ENCODE peak calls at places on chromosomes 5 and 9, in ten cellular contexts. Q, F, L, V, A, H, U, T, J and G are unnamed samples.

GRCh38 chr5:122129332-122129731 is at the start of gene ZNF474:
- DNase-seq in Q (no peak), F (peak; percentile 86), L (no peak), V (peak; percentile 72), A (peak; percentile 20), H (peak; percentile 99), U (peak; percentile 28), T (peak; percentile 28), J (peak; percentile 13), G (peak; percentile 94)

GRCh38 chr9:120374817-120375216 is 205.2 kb downstream of the CDK5RAP2 start:
- DNase-seq in Q (no peak), F (no peak), L (no peak), V (no peak), A (no peak), H (no peak), U (no peak), T (no peak), J (no peak), G (no peak)

GRCh38 chr9:137459601-137460362 is 648 bp upstream of the NSMF start:
- DNase-seq in Q (no peak), F (no peak), L (no peak), V (peak; percentile 72), A (no peak), H (no peak), U (no peak), T (no peak), J (no peak), G (no peak)

GRCh38 chr9:2781336-2781735 is 62.6 kb downstream of the PUM3 start:
- DNase-seq in Q (no peak), F (no peak), L (no peak), V (no peak), A (no peak), H (peak; percentile 14), U (no peak), T (no peak), J (no peak), G (no peak)

GRCh38 chr5:56522972-56523371 is 289.8 kb upstream of the ANKRD55 start:
- DNase-seq in Q (no peak), F (peak; percentile 64), L (no peak), V (peak; percentile 87), A (no peak), H (peak; percentile 18), U (no peak), T (no peak), J (no peak), G (no peak)

GRCh38 chr5:169652057-169652456 is 15.0 kb downstream of the DOCK2 start:
- DNase-seq in Q (no peak), F (no peak), L (no peak), V (no peak), A (no peak), H (no peak), U (no peak), T (no peak), J (peak; percentile 75), G (no peak)

GRCh38 chr5:54820346-54820745 is 165.0 kb downstream of the ESM1 start:
- DNase-seq in Q (no peak), F (no peak), L (no peak), V (no peak), A (no peak), H (peak; percentile 83), U (no peak), T (no peak), J (no peak), G (no peak)

GRCh38 chr5:123421773-123422172 is 1.4 kb downstream of the CEP120 start:
- DNase-seq in Q (no peak), F (no peak), L (no peak), V (no peak), A (no peak), H (no peak), U (no peak), T (no peak), J (no peak), G (no peak)

GRCh38 chr5:1293416-1293996 is 1.4 kb downstream of the TERT start:
- DNase-seq in Q (no peak), F (no peak), L (no peak), V (peak; percentile 38), A (no peak), H (no peak), U (no peak), T (no peak), J (no peak), G (no peak)

GRCh38 chr5:135456238-135457099 is 4.3 kb upstream of the TIFAB start:
- DNase-seq in Q (no peak), F (peak; percentile 43), L (no peak), V (peak; percentile 76), A (peak; percentile 25), H (peak; percentile 92), U (peak; percentile 46), T (peak; percentile 79), J (peak; percentile 26), G (peak; percentile 72)

GRCh38 chr9:8652282-8652681 is 852.7 kb upstream of the DMAC1 start:
- DNase-seq in Q (no peak), F (no peak), L (no peak), V (no peak), A (no peak), H (no peak), U (no peak), T (no peak), J (no peak), G (no peak)

GRCh38 chr5:179530069-179530998 is 20.0 kb upstream of the RUFY1 start:
- DNase-seq in Q (peak; percentile 67), F (no peak), L (peak; percentile 59), V (no peak), A (peak; percentile 72), H (peak; percentile 27), U (no peak), T (peak; percentile 53), J (peak; percentile 58), G (no peak)

GRCh38 chr5:178590141-178590923 is at the start of gene COL23A1:
- DNase-seq in Q (peak; percentile 20), F (no peak), L (peak; percentile 26), V (peak; percentile 81), A (peak; percentile 22), H (peak; percentile 60), U (no peak), T (peak; percentile 66), J (peak; percentile 34), G (no peak)

GRCh38 chr9:14007199-14007769 is 306.7 kb downstream of the NFIB start:
- DNase-seq in Q (no peak), F (no peak), L (no peak), V (no peak), A (no peak), H (no peak), U (no peak), T (no peak), J (no peak), G (no peak)

GRCh38 chr9:87751869-87752268 is 25.9 kb downstream of the CTSL start:
- DNase-seq in Q (no peak), F (no peak), L (no peak), V (no peak), A (no peak), H (no peak), U (no peak), T (no peak), J (no peak), G (no peak)

GRCh38 chr5:110880413-110880812 is 141.6 kb downstream of the SLC25A46 start:
- DNase-seq in Q (no peak), F (no peak), L (no peak), V (peak; percentile 76), A (no peak), H (peak; percentile 94), U (no peak), T (no peak), J (peak; percentile 9), G (peak; percentile 55)

GRCh38 chr5:37088041-37088440 is 161.1 kb downstream of the CPLANE1 start:
- DNase-seq in Q (no peak), F (peak; percentile 32), L (no peak), V (no peak), A (no peak), H (no peak), U (no peak), T (no peak), J (no peak), G (no peak)

GRCh38 chr5:37086466-37087178 is 162.6 kb downstream of the CPLANE1 start:
- DNase-seq in Q (no peak), F (peak; percentile 34), L (no peak), V (no peak), A (peak; percentile 24), H (peak; percentile 51), U (no peak), T (no peak), J (no peak), G (no peak)

GRCh38 chr5:37090123-37090726 is 159.0 kb downstream of the CPLANE1 start:
- DNase-seq in Q (no peak), F (peak; percentile 55), L (no peak), V (no peak), A (no peak), H (peak; percentile 25), U (no peak), T (no peak), J (no peak), G (no peak)

GRCh38 chr5:37090781-37091180 is 158.4 kb downstream of the CPLANE1 start:
- DNase-seq in Q (no peak), F (peak; percentile 20), L (no peak), V (no peak), A (no peak), H (no peak), U (no peak), T (no peak), J (no peak), G (no peak)
- TF ChIP-seq CTCF in Q (no peak), F (no peak), L (no peak), V (no peak), A (no peak), H (no peak), U (no peak), T (no peak), J (no peak), G (no peak)

DNA sequence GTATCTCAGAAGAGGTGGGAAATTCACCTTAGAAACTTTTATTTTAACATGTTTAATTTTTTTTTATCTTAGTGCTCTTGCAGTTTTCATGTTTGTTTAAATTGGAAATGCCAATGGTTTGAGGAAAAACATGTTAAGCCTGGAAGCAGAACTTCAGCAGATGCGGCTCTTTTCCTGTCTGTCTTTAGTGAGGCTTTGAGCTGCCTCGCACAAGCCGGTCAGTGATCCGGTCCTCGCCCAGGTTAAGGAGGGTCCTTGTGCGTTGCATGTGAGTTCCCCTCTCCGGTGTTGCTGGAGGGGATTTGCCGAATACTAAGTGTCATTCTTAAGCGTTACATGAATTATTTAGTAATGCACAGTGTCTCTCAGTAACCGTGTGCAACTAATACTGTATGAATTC is 9.4 kb upstream of the PLEKHG4B start:
- DNase-seq in Q (no peak), F (no peak), L (no peak), V (no peak), A (no peak), H (no peak), U (no peak), T (no peak), J (no peak), G (no peak)
- H3K27ac ChIP-seq in Q (no peak overlapping the region), F (no peak overlapping the region), L (no peak overlapping the region), V (no peak overlapping the region), A (no peak overlapping the region), H (no peak overlapping the region), U (no peak overlapping the region), T (no peak overlapping the region), J (no peak overlapping the region), G (no peak overlapping the region)

GRCh38 chr5:51373880-51374523 is 9.2 kb upstream of the ISL1 start:
- DNase-seq in Q (no peak), F (no peak), L (no peak), V (no peak), A (peak; percentile 37), H (no peak), U (no peak), T (no peak), J (no peak), G (no peak)
- TF ChIP-seq CTCF in Q (no peak), F (no peak), L (no peak), V (no peak), A (no peak), H (no peak), U (no peak), T (no peak), J (no peak), G (peak; percentile 28)

GRCh38 chr9:128193469-128194096 is 2.2 kb upstream of the CIZ1 start:
- DNase-seq in Q (no peak), F (no peak), L (no peak), V (no peak), A (no peak), H (no peak), U (no peak), T (no peak), J (no peak), G (no peak)
- H3K27ac ChIP-seq in Q (no peak overlapping the region), F (peak overlapping the region; percentile 77), L (no peak overlapping the region), V (peak overlapping the region; percentile 95), A (peak overlapping the region; percentile 92), H (peak overlapping the region; percentile 56), U (peak overlapping the region; percentile 91), T (no peak overlapping the region), J (peak overlapping the region; percentile 92), G (no peak overlapping the region)